ENCODE peak calls at places on chromosomes 16 and 17, in eight cellular contexts. D, K, R, V, S, M, F and T are unnamed samples.

GRCh38 chr17:61409301-61410099 is 9.9 kb downstream of the TBX2 start:
- DNase-seq in R (peak), S (peak), D (no peak), K (peak), F (peak), V (peak), M (peak), T (peak)

GRCh38 chr17:72839086-72839728 is 253.3 kb downstream of the SLC39A11 start:
- DNase-seq in V (no peak), K (no peak), F (no peak), M (no peak), D (no peak), S (no peak), R (no peak), T (no peak)

GRCh38 chr17:83147285-83147684 is 67.9 kb downstream of the METRNL start:
- DNase-seq in F (no peak), V (no peak), R (no peak), D (no peak), M (no peak), K (no peak), S (no peak), T (no peak)

GRCh38 chr17:74862108-74862901 is 2.6 kb upstream of the GRIN2C start:
- DNase-seq in S (peak), V (peak), D (no peak), R (peak), K (peak), M (peak), F (peak), T (peak)

GRCh38 chr17:49694847-49695697 is 12.7 kb downstream of the SLC35B1 start:
- DNase-seq in M (peak), F (peak), D (no peak), V (peak), R (peak), K (peak), S (peak), T (peak)

GRCh38 chr16:55369151-55369550 is 45.1 kb downstream of the IRX6 start:
- DNase-seq in M (no peak), V (no peak), D (no peak), K (no peak), F (no peak), R (no peak), S (no peak), T (no peak)

GRCh38 chr17:75476274-75476673 is 19.8 kb downstream of the TMEM94 start:
- DNase-seq in M (peak), D (no peak), S (no peak), R (no peak), V (no peak), F (no peak), K (peak), T (no peak)

GRCh38 chr16:69818811-69819587 is 56.9 kb downstream of the WWP2 start:
- DNase-seq in K (no peak), D (no peak), F (no peak), M (no peak), S (no peak), R (no peak), V (peak), T (no peak)

GRCh38 chr16:56517206-56517605 is 2.6 kb downstream of the BBS2 start:
- DNase-seq in D (no peak), F (no peak), V (no peak), R (no peak), S (no peak), M (no peak), K (no peak), T (no peak)

GRCh38 chr16:85391769-85392583 is 221.1 kb upstream of the GSE1 start:
- DNase-seq in M (no peak), V (no peak), D (no peak), S (no peak), K (no peak), F (no peak), R (peak), T (peak)

GRCh38 chr16:51159864-51160263 is 8.8 kb upstream of the SALL1 start:
- DNase-seq in D (no peak), S (no peak), K (no peak), F (no peak), V (peak), M (no peak), R (no peak), T (no peak)
- TF ChIP-seq CTCF in D (no peak), S (no peak), K (no peak), F (no peak), V (no peak), M (no peak), R (no peak), T (no peak)

DNA sequence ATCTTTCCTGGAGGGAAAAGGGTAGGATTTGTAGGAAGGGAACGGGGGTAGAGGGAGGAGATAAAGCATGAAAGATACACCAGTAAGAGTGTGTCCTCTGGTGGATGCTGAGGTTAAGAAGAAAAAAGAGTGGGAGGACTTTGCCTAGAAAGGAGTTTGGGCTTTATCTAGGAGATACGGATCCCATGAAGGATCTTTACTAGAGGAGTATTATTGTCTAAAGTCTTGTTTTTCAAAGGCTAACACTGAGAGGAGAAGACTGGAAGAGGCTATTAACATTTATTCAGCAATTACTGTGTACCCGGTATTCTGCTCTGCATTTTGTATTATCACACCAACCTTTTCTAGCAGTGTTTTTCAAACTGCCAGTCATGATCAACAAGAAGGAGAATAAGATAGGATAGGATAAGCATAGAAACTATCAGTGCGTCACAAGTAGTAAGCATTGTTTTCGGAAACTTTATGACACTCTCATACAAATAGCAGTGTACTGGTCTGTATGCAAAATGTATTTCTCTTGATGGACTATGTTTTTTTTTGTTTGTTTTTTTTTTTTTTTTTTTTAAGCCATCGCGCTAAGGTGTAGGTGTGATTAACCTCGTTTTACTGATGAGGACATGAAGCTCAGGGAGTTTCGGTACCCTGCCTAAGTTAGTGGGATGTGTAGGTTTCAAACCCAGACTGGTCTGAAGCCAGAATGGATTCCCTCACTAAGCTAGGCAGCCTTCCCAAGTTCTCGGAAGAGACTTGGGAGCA is 1.4 kb upstream of the SP2 start:
- DNase-seq in F (no peak), D (no peak), K (no peak), R (no peak), S (no peak), V (peak), M (no peak), T (no peak)
- TF ChIP-seq CTCF in F (no peak), D (no peak), K (no peak), R (no peak), S (no peak), V (no peak), M (no peak), T (no peak)

DNA sequence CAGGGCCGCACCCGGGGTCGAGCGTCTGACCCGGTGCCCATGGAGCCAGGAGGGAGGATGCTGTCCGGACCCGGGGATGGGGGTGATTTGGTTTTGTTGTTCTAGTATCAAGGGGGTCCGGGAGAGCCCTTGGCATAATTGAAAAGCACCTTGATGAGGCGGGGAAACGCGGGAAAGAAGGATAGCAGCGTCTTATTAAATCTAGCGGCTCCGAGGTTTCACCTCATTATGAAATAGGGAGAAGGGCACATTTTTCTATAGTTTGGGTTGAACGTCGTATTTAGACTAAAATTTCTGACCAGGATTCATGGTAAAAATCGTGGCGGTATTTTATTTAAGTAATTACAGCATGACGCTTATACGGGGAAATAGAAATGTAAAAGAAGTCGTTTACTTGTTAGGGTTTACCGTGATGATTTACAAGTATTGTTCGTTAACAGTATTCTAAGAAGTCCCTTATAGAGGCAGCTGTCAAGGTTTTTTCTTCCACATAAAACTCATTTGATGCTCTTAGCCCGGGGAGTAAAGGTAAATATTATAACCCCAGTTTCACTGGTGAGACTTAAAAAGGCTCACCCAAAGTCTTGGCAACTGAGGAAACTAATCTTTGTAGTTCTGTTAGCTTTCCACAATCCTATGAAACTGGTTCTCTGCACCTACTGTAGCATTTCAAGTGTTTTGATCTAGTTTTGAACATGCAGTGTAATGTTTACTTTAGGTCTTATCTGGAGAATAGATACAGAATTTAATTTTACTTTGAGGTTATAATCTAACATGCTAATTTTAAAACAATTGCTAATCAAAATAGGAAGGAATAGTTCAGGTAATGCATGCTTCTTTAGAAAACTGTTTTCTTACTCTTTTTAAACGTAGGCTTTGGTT is 762 bp downstream of the LUC7L3 start:
- DNase-seq in K (no peak), M (no peak), V (no peak), S (no peak), F (no peak), D (no peak), R (no peak), T (peak)
- TF ChIP-seq CTCF in K (no peak), M (no peak), V (no peak), S (no peak), F (no peak), D (no peak), R (no peak), T (no peak)

GRCh38 chr17:14204546-14204945 is 32.1 kb downstream of the CDRT15 start:
- DNase-seq in R (no peak), S (no peak), V (no peak), M (no peak), K (no peak), F (no peak), D (no peak), T (no peak)

GRCh38 chr17:14201595-14201994 is 35.1 kb downstream of the CDRT15 start:
- DNase-seq in R (no peak), M (no peak), D (no peak), S (peak), V (peak), K (no peak), F (no peak), T (no peak)

GRCh38 chr17:14202388-14203166 is 34.1 kb downstream of the CDRT15 start:
- DNase-seq in D (no peak), R (no peak), F (no peak), K (no peak), S (no peak), M (no peak), V (no peak), T (no peak)

GRCh38 chr17:14204084-14204483 is 32.6 kb downstream of the CDRT15 start:
- DNase-seq in D (no peak), V (no peak), R (no peak), M (no peak), F (no peak), S (no peak), K (no peak), T (no peak)

GRCh38 chr17:14203392-14203791 is 33.3 kb downstream of the CDRT15 start:
- DNase-seq in V (peak), F (no peak), R (no peak), M (peak), D (no peak), K (peak), S (peak), T (no peak)
- TF ChIP-seq CTCF in V (peak), F (no peak), R (no peak), M (peak), D (peak), K (peak), S (peak), T (no peak)

GRCh38 chr16:28218109-28218508 is 6.3 kb upstream of the XPO6 start:
- DNase-seq in D (peak), V (peak), K (peak), R (peak), S (peak), F (peak), M (peak), T (peak)
- TF ChIP-seq CTCF in D (peak), V (peak), K (peak), R (no peak), S (peak), F (no peak), M (peak), T (peak)

GRCh38 chr16:77406680-77407079 is 28.2 kb downstream of the ADAMTS18 start:
- DNase-seq in R (no peak), K (peak), D (no peak), M (no peak), F (no peak), S (no peak), V (peak), T (peak)
- TF ChIP-seq CTCF in R (no peak), K (peak), D (no peak), M (peak), F (no peak), S (no peak), V (peak), T (no peak)

GRCh38 chr17:64080174-64080618 is 49.7 kb downstream of the ERN1 start:
- DNase-seq in K (no peak), V (no peak), M (no peak), F (no peak), R (no peak), D (no peak), S (no peak), T (no peak)

GRCh38 chr17:64083093-64083492 is 46.9 kb downstream of the ERN1 start:
- DNase-seq in S (no peak), V (no peak), D (no peak), K (no peak), F (no peak), M (no peak), R (no peak), T (no peak)

GRCh38 chr17:64084086-64084939 is 45.6 kb downstream of the ERN1 start:
- DNase-seq in K (peak), V (peak), F (no peak), M (peak), D (no peak), S (no peak), R (no peak), T (peak)

GRCh38 chr17:64083571-64084085 is 46.3 kb downstream of the ERN1 start:
- DNase-seq in D (no peak), V (no peak), K (no peak), R (no peak), F (no peak), M (no peak), S (no peak), T (no peak)

DNA sequence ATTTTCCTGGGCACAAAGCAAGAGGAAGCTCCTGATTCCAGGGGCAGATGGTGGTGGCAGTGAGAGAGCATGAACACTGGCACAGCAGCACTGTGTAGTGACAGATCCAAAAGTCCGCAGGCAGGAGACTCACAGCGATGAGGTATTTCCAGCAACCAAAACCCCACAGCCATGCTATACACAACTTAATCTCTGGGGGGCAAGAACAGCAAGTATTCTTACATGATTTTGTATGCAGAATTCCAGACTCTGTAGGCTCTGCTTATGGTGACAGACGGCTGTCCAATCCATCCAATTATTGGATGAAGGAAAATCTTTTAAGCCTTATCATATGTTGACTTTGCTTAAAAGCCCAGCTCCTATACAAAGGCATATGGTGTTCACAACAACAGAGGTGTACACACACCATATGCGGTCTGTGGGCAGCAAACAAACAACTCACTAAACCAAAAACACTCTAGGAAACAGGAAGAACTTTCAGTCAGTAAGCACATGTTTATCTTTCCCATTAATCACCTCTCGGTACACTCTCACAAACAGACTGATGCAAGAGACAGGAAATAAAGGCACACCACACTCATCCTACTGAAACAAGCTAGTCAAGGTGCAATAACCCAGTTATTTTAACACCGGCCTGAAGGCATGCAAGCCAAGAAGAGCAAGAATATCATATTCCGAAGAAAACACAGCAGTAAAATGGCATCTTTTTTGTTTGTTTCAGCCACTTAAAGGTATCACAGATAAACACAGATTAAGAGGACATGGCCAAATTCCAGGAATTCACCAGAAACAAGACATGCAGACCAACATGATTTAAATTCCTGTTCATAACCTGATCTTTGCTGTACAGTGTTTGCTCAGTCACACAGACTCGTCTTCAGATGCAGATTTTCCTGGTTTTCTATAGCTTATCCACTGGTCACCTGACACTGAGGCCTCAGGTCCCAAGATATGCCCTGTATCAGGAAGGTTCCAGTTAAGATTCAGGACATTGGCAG is 47.8 kb downstream of the ERN1 start:
- DNase-seq in R (no peak), M (peak), S (no peak), D (peak), K (peak), F (peak), V (no peak), T (peak)
- TF ChIP-seq CTCF in R (peak), M (peak), S (no peak), D (no peak), K (no peak), F (no peak), V (no peak), T (no peak)